ENCODE peak calls at places on chromosome 4, in eight cellular contexts. One of them, this sample, is unnamed.

GRCh38 chr4:105741548-105741947 is 33.0 kb downstream of the GSTCD start:
- DNase-seq in NCI-H1417: no peak
- DNase-seq in HCEC 1CT: no peak
- DNase-seq in neural crest cell: no peak
- DNase-seq in stimulated activated CD4-positive, alpha-beta T cell treated with anti-CD3 and anti-CD28 coated beads, Interleukin-15, amount 100 ng/mL, for 1 hour: no peak
- DNase-seq in activated T-cell treated with anti-CD3 and anti-CD28 coated beads for 48 hours: no peak
- DNase-seq in SJSA1: no peak
- DNase-seq in kidney epithelial cell: no peak
- DNase-seq in this sample: peak

GRCh38 chr4:26219206-26219605 is 101.6 kb upstream of the RBPJ start:
- DNase-seq in NCI-H1417: no peak
- DNase-seq in HCEC 1CT: no peak
- DNase-seq in neural crest cell: no peak
- DNase-seq in stimulated activated CD4-positive, alpha-beta T cell treated with anti-CD3 and anti-CD28 coated beads, Interleukin-15, amount 100 ng/mL, for 1 hour: no peak
- DNase-seq in activated T-cell treated with anti-CD3 and anti-CD28 coated beads for 48 hours: no peak
- DNase-seq in SJSA1: no peak
- DNase-seq in kidney epithelial cell: no peak
- DNase-seq in this sample: no peak

GRCh38 chr4:20185103-20185502 is 66.6 kb upstream of the SLIT2 start:
- DNase-seq in NCI-H1417: no peak
- DNase-seq in HCEC 1CT: no peak
- DNase-seq in neural crest cell: no peak
- DNase-seq in stimulated activated CD4-positive, alpha-beta T cell treated with anti-CD3 and anti-CD28 coated beads, Interleukin-15, amount 100 ng/mL, for 1 hour: no peak
- DNase-seq in activated T-cell treated with anti-CD3 and anti-CD28 coated beads for 48 hours: no peak
- DNase-seq in SJSA1: no peak
- DNase-seq in kidney epithelial cell: no peak
- DNase-seq in this sample: no peak

GRCh38 chr4:45072981-45073380 is 346.6 kb upstream of the GNPDA2 start:
- DNase-seq in NCI-H1417: no peak
- DNase-seq in HCEC 1CT: no peak
- DNase-seq in neural crest cell: no peak
- DNase-seq in stimulated activated CD4-positive, alpha-beta T cell treated with anti-CD3 and anti-CD28 coated beads, Interleukin-15, amount 100 ng/mL, for 1 hour: no peak
- DNase-seq in activated T-cell treated with anti-CD3 and anti-CD28 coated beads for 48 hours: no peak
- DNase-seq in SJSA1: no peak
- DNase-seq in kidney epithelial cell: no peak
- DNase-seq in this sample: no peak

GRCh38 chr4:47662975-47663374 is 174.9 kb downstream of the CORIN start:
- DNase-seq in NCI-H1417: peak
- DNase-seq in HCEC 1CT: peak
- DNase-seq in neural crest cell: peak
- DNase-seq in stimulated activated CD4-positive, alpha-beta T cell treated with anti-CD3 and anti-CD28 coated beads, Interleukin-15, amount 100 ng/mL, for 1 hour: no peak
- DNase-seq in activated T-cell treated with anti-CD3 and anti-CD28 coated beads for 48 hours: peak
- DNase-seq in SJSA1: no peak
- DNase-seq in kidney epithelial cell: no peak
- DNase-seq in this sample: no peak

GRCh38 chr4:69828828-69829227 is 31.1 kb downstream of the SULT1E1 start:
- DNase-seq in NCI-H1417: no peak
- DNase-seq in HCEC 1CT: no peak
- DNase-seq in neural crest cell: no peak
- DNase-seq in stimulated activated CD4-positive, alpha-beta T cell treated with anti-CD3 and anti-CD28 coated beads, Interleukin-15, amount 100 ng/mL, for 1 hour: no peak
- DNase-seq in activated T-cell treated with anti-CD3 and anti-CD28 coated beads for 48 hours: no peak
- DNase-seq in SJSA1: no peak
- DNase-seq in kidney epithelial cell: no peak
- DNase-seq in this sample: peak

GRCh38 chr4:107379054-107379869 is 340.8 kb downstream of the PAPSS1 start:
- DNase-seq in NCI-H1417: peak
- DNase-seq in HCEC 1CT: peak
- DNase-seq in neural crest cell: no peak
- DNase-seq in stimulated activated CD4-positive, alpha-beta T cell treated with anti-CD3 and anti-CD28 coated beads, Interleukin-15, amount 100 ng/mL, for 1 hour: no peak
- DNase-seq in activated T-cell treated with anti-CD3 and anti-CD28 coated beads for 48 hours: no peak
- DNase-seq in SJSA1: no peak
- DNase-seq in kidney epithelial cell: peak
- DNase-seq in this sample: peak

GRCh38 chr4:156312261-156312847 is 358.7 kb upstream of the CTSO start:
- DNase-seq in NCI-H1417: peak
- DNase-seq in HCEC 1CT: no peak
- DNase-seq in neural crest cell: no peak
- DNase-seq in stimulated activated CD4-positive, alpha-beta T cell treated with anti-CD3 and anti-CD28 coated beads, Interleukin-15, amount 100 ng/mL, for 1 hour: no peak
- DNase-seq in activated T-cell treated with anti-CD3 and anti-CD28 coated beads for 48 hours: no peak
- DNase-seq in SJSA1: no peak
- DNase-seq in kidney epithelial cell: no peak
- DNase-seq in this sample: no peak

GRCh38 chr4:41572414-41572986 is 34.5 kb downstream of the LIMCH1 start:
- DNase-seq in NCI-H1417: no peak
- DNase-seq in HCEC 1CT: no peak
- DNase-seq in neural crest cell: no peak
- DNase-seq in stimulated activated CD4-positive, alpha-beta T cell treated with anti-CD3 and anti-CD28 coated beads, Interleukin-15, amount 100 ng/mL, for 1 hour: no peak
- DNase-seq in activated T-cell treated with anti-CD3 and anti-CD28 coated beads for 48 hours: no peak
- DNase-seq in SJSA1: no peak
- DNase-seq in kidney epithelial cell: no peak
- DNase-seq in this sample: peak

This sample was measured in foreskin fibroblast.